ENCODE peak calls at places on chromosomes 1 and 21, in six cellular contexts. One of them, this sample, is unnamed. For H3K4me1, H3K9me3 and H3K27me3, the result is how much of the 10 kb centered on the place peaks cover.

GRCh38 chr1:153358691-153358975 is 979 bp downstream of the S100A9 start:
- DNase-seq in fibroblast of lung: no peak
- DNase-seq in CD8-positive, alpha-beta T cell: no peak
- DNase-seq in body of pancreas: no peak
- DNase-seq in HCT116: no peak
- DNase-seq in Peyer's patch: no peak
- DNase-seq in this sample: no peak

GRCh38 chr1:152220166-152221163 is 3.5 kb downstream of the HRNR start:
- DNase-seq in fibroblast of lung: no peak
- DNase-seq in CD8-positive, alpha-beta T cell: no peak
- DNase-seq in body of pancreas: no peak
- DNase-seq in HCT116: no peak
- DNase-seq in Peyer's patch: no peak
- DNase-seq in this sample: no peak

GRCh38 chr1:190168116-190168515 is 309.5 kb downstream of the BRINP3 start:
- DNase-seq in fibroblast of lung: peak
- DNase-seq in CD8-positive, alpha-beta T cell: no peak
- DNase-seq in body of pancreas: no peak
- DNase-seq in HCT116: peak
- DNase-seq in Peyer's patch: no peak
- DNase-seq in this sample: no peak

GRCh38 chr21:38766987-38767722 is 38.6 kb upstream of the ETS2 start:
- DNase-seq in fibroblast of lung: no peak
- DNase-seq in CD8-positive, alpha-beta T cell: peak
- DNase-seq in body of pancreas: peak
- DNase-seq in HCT116: no peak
- DNase-seq in Peyer's patch: peak
- DNase-seq in this sample: no peak

GRCh38 chr1:31400393-31400792 is 12.6 kb upstream of the SERINC2 start:
- DNase-seq in fibroblast of lung: peak
- DNase-seq in CD8-positive, alpha-beta T cell: no peak
- DNase-seq in body of pancreas: no peak
- DNase-seq in HCT116: no peak
- DNase-seq in Peyer's patch: no peak
- DNase-seq in this sample: no peak

GRCh38 chr1:119725626-119726025 is 13.9 kb downstream of the PHGDH start:
- DNase-seq in fibroblast of lung: no peak
- DNase-seq in CD8-positive, alpha-beta T cell: no peak
- DNase-seq in body of pancreas: no peak
- DNase-seq in HCT116: no peak
- DNase-seq in Peyer's patch: peak
- DNase-seq in this sample: no peak

GRCh38 chr1:22330092-22330762 is 121.4 kb upstream of the ZBTB40 start:
- DNase-seq in fibroblast of lung: no peak
- DNase-seq in CD8-positive, alpha-beta T cell: no peak
- DNase-seq in body of pancreas: no peak
- DNase-seq in HCT116: no peak
- DNase-seq in Peyer's patch: no peak
- DNase-seq in this sample: no peak

GRCh38 chr1:116254776-116255175 is 118.3 kb upstream of the ATP1A1 start:
- DNase-seq in fibroblast of lung: no peak
- DNase-seq in CD8-positive, alpha-beta T cell: no peak
- DNase-seq in body of pancreas: no peak
- DNase-seq in HCT116: no peak
- DNase-seq in Peyer's patch: peak
- DNase-seq in this sample: no peak

GRCh38 chr1:112247036-112247597 is 148.9 kb upstream of the CTTNBP2NL start:
- DNase-seq in fibroblast of lung: no peak
- DNase-seq in CD8-positive, alpha-beta T cell: no peak
- DNase-seq in body of pancreas: no peak
- DNase-seq in HCT116: no peak
- DNase-seq in Peyer's patch: no peak
- DNase-seq in this sample: no peak

GRCh38 chr1:159076753-159077656 is at the start of gene AIM2:
- DNase-seq in fibroblast of lung: no peak
- DNase-seq in CD8-positive, alpha-beta T cell: peak
- DNase-seq in body of pancreas: no peak
- DNase-seq in HCT116: no peak
- DNase-seq in Peyer's patch: no peak
- DNase-seq in this sample: no peak

GRCh38 chr1:63888984-63889383 is 115.2 kb downstream of the ROR1 start:
- DNase-seq in fibroblast of lung: peak
- DNase-seq in CD8-positive, alpha-beta T cell: no peak
- DNase-seq in body of pancreas: no peak
- DNase-seq in HCT116: no peak
- DNase-seq in Peyer's patch: no peak
- DNase-seq in this sample: no peak

GRCh38 chr1:26031196-26031902 is 9.8 kb downstream of the EXTL1 start:
- DNase-seq in fibroblast of lung: peak
- DNase-seq in CD8-positive, alpha-beta T cell: no peak
- DNase-seq in body of pancreas: no peak
- DNase-seq in HCT116: no peak
- DNase-seq in Peyer's patch: no peak
- DNase-seq in this sample: no peak

GRCh38 chr1:89262643-89263042 is 10.0 kb downstream of the GBP5 start:
- DNase-seq in fibroblast of lung: peak
- DNase-seq in CD8-positive, alpha-beta T cell: no peak
- DNase-seq in body of pancreas: no peak
- DNase-seq in HCT116: no peak
- DNase-seq in Peyer's patch: no peak
- DNase-seq in this sample: no peak

GRCh38 chr1:34366875-34367624 is 190.3 kb downstream of the C1orf94 start:
- DNase-seq in fibroblast of lung: no peak
- DNase-seq in CD8-positive, alpha-beta T cell: no peak
- DNase-seq in body of pancreas: no peak
- DNase-seq in HCT116: no peak
- DNase-seq in Peyer's patch: no peak
- DNase-seq in this sample: no peak

GRCh38 chr1:194076646-194077045 is 890.2 kb upstream of the B3GALT2 start:
- DNase-seq in fibroblast of lung: no peak
- DNase-seq in CD8-positive, alpha-beta T cell: no peak
- DNase-seq in body of pancreas: no peak
- DNase-seq in HCT116: no peak
- DNase-seq in Peyer's patch: no peak
- DNase-seq in this sample: no peak

GRCh38 chr1:30764939-30765582 is 7.5 kb upstream of the LAPTM5 start:
- DNase-seq in fibroblast of lung: no peak
- DNase-seq in CD8-positive, alpha-beta T cell: no peak
- DNase-seq in body of pancreas: no peak
- DNase-seq in HCT116: no peak
- DNase-seq in Peyer's patch: no peak
- DNase-seq in this sample: no peak

GRCh38 chr1:2914702-2915101 is 106.6 kb upstream of the ACTRT2 start:
- DNase-seq in fibroblast of lung: no peak
- DNase-seq in CD8-positive, alpha-beta T cell: no peak
- DNase-seq in body of pancreas: no peak
- DNase-seq in HCT116: no peak
- DNase-seq in Peyer's patch: no peak
- DNase-seq in this sample: no peak

GRCh38 chr21:25515484-25516405 is 91.5 kb downstream of the MRPL39 start:
- DNase-seq in fibroblast of lung: peak
- DNase-seq in CD8-positive, alpha-beta T cell: no peak
- DNase-seq in body of pancreas: no peak
- DNase-seq in HCT116: no peak
- DNase-seq in Peyer's patch: no peak
- DNase-seq in this sample: no peak

GRCh38 chr1:26372039-26372438 is 511 bp downstream of the ZNF683 start:
- DNase-seq in fibroblast of lung: no peak
- DNase-seq in CD8-positive, alpha-beta T cell: no peak
- DNase-seq in body of pancreas: no peak
- DNase-seq in HCT116: no peak
- DNase-seq in Peyer's patch: no peak
- DNase-seq in this sample: no peak

GRCh38 chr1:240362826-240363225 is 249.1 kb downstream of the GREM2 start:
- DNase-seq in fibroblast of lung: peak
- DNase-seq in CD8-positive, alpha-beta T cell: no peak
- DNase-seq in body of pancreas: no peak
- DNase-seq in HCT116: no peak
- DNase-seq in Peyer's patch: no peak
- DNase-seq in this sample: no peak

GRCh38 chr1:10064416-10065343 is 31.9 kb downstream of the UBE4B start:
- DNase-seq in fibroblast of lung: no peak
- DNase-seq in CD8-positive, alpha-beta T cell: no peak
- DNase-seq in body of pancreas: no peak
- DNase-seq in HCT116: no peak
- DNase-seq in Peyer's patch: no peak
- DNase-seq in this sample: no peak

GRCh38 chr1:92538048-92538412 is 51.3 kb upstream of the GFI1 start:
- DNase-seq in fibroblast of lung: no peak
- DNase-seq in CD8-positive, alpha-beta T cell: no peak
- DNase-seq in body of pancreas: no peak
- DNase-seq in HCT116: no peak
- DNase-seq in Peyer's patch: no peak
- DNase-seq in this sample: no peak

GRCh38 chr1:27116210-27116609 is 38.7 kb downstream of the SLC9A1 start:
- DNase-seq in fibroblast of lung: no peak
- DNase-seq in CD8-positive, alpha-beta T cell: no peak
- DNase-seq in body of pancreas: no peak
- DNase-seq in HCT116: no peak
- DNase-seq in Peyer's patch: no peak
- DNase-seq in this sample: no peak

GRCh38 chr1:231684333-231685244 is 58.0 kb downstream of the DISC1 start:
- DNase-seq in fibroblast of lung: no peak
- DNase-seq in CD8-positive, alpha-beta T cell: no peak
- DNase-seq in body of pancreas: no peak
- DNase-seq in HCT116: no peak
- DNase-seq in Peyer's patch: no peak
- DNase-seq in this sample: no peak

GRCh38 chr1:229112832-229113548 is 157.9 kb upstream of the RAB4A start:
- DNase-seq in fibroblast of lung: no peak
- DNase-seq in CD8-positive, alpha-beta T cell: no peak
- DNase-seq in body of pancreas: no peak
- DNase-seq in HCT116: no peak
- DNase-seq in Peyer's patch: no peak
- DNase-seq in this sample: no peak
- H3K4me1 ChIP-seq in fibroblast of lung: under half
- H3K4me1 ChIP-seq in CD8-positive, alpha-beta T cell: under half
- H3K4me1 ChIP-seq in body of pancreas: half or more
- H3K4me1 ChIP-seq in HCT116: under half
- H3K4me1 ChIP-seq in Peyer's patch: under half
- H3K4me1 ChIP-seq in this sample: under half

GRCh38 chr1:5369223-5369622 is 623.0 kb downstream of the NPHP4 start:
- DNase-seq in fibroblast of lung: no peak
- DNase-seq in CD8-positive, alpha-beta T cell: no peak
- DNase-seq in body of pancreas: no peak
- DNase-seq in HCT116: no peak
- DNase-seq in Peyer's patch: no peak
- DNase-seq in this sample: no peak

GRCh38 chr1:5368211-5368610 is 624.0 kb downstream of the NPHP4 start:
- DNase-seq in fibroblast of lung: no peak
- DNase-seq in CD8-positive, alpha-beta T cell: no peak
- DNase-seq in body of pancreas: no peak
- DNase-seq in HCT116: no peak
- DNase-seq in Peyer's patch: no peak
- DNase-seq in this sample: no peak

GRCh38 chr1:5373281-5373680 is 618.9 kb downstream of the NPHP4 start:
- DNase-seq in fibroblast of lung: no peak
- DNase-seq in CD8-positive, alpha-beta T cell: no peak
- DNase-seq in body of pancreas: no peak
- DNase-seq in HCT116: no peak
- DNase-seq in Peyer's patch: no peak
- DNase-seq in this sample: no peak

GRCh38 chr1:5371270-5371669 is 621.0 kb downstream of the NPHP4 start:
- DNase-seq in fibroblast of lung: no peak
- DNase-seq in CD8-positive, alpha-beta T cell: no peak
- DNase-seq in body of pancreas: no peak
- DNase-seq in HCT116: no peak
- DNase-seq in Peyer's patch: no peak
- DNase-seq in this sample: no peak

GRCh38 chr1:5370321-5370720 is 621.9 kb downstream of the NPHP4 start:
- DNase-seq in fibroblast of lung: no peak
- DNase-seq in CD8-positive, alpha-beta T cell: no peak
- DNase-seq in body of pancreas: no peak
- DNase-seq in HCT116: no peak
- DNase-seq in Peyer's patch: no peak
- DNase-seq in this sample: no peak
- H3K9me3 ChIP-seq in fibroblast of lung: under half
- H3K9me3 ChIP-seq in CD8-positive, alpha-beta T cell: under half
- H3K9me3 ChIP-seq in body of pancreas: under half
- H3K9me3 ChIP-seq in HCT116: under half
- H3K9me3 ChIP-seq in Peyer's patch: under half
- H3K9me3 ChIP-seq in this sample: under half

GRCh38 chr1:57911427-57911826 is 487.6 kb upstream of the DAB1 start:
- DNase-seq in fibroblast of lung: no peak
- DNase-seq in CD8-positive, alpha-beta T cell: no peak
- DNase-seq in body of pancreas: no peak
- DNase-seq in HCT116: no peak
- DNase-seq in Peyer's patch: no peak
- DNase-seq in this sample: no peak

GRCh38 chr1:57910331-57910730 is 486.5 kb upstream of the DAB1 start:
- DNase-seq in fibroblast of lung: no peak
- DNase-seq in CD8-positive, alpha-beta T cell: no peak
- DNase-seq in body of pancreas: no peak
- DNase-seq in HCT116: no peak
- DNase-seq in Peyer's patch: no peak
- DNase-seq in this sample: no peak

GRCh38 chr1:57910782-57911181 is 486.9 kb upstream of the DAB1 start:
- DNase-seq in fibroblast of lung: no peak
- DNase-seq in CD8-positive, alpha-beta T cell: no peak
- DNase-seq in body of pancreas: no peak
- DNase-seq in HCT116: no peak
- DNase-seq in Peyer's patch: no peak
- DNase-seq in this sample: no peak

DNA sequence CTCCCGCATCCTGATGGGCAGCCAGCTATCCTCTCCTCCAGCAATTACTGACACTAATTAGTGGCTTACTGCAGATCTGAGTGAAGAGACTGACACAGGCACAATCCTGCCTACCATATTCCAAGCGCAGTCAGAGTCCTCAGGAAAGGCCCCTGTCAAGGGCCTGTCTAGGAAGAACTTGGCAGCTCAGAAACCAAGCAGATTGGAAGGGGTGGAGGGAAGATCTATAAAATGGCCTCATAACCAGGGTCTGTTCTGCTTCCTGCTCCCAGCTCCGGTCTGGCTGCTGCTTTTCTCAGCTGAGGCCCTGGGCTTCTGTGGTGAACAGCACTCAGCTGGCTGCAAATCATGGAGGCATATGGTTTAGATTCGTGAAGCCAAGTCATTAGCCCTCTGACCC is 484.6 kb upstream of the DAB1 start:
- DNase-seq in fibroblast of lung: no peak
- DNase-seq in CD8-positive, alpha-beta T cell: no peak
- DNase-seq in body of pancreas: no peak
- DNase-seq in HCT116: no peak
- DNase-seq in Peyer's patch: no peak
- DNase-seq in this sample: no peak
- H3K27me3 ChIP-seq in fibroblast of lung: under half
- H3K27me3 ChIP-seq in CD8-positive, alpha-beta T cell: under half
- H3K27me3 ChIP-seq in body of pancreas: under half
- H3K27me3 ChIP-seq in HCT116: under half
- H3K27me3 ChIP-seq in Peyer's patch: under half
- H3K27me3 ChIP-seq in this sample: under half

DNA sequence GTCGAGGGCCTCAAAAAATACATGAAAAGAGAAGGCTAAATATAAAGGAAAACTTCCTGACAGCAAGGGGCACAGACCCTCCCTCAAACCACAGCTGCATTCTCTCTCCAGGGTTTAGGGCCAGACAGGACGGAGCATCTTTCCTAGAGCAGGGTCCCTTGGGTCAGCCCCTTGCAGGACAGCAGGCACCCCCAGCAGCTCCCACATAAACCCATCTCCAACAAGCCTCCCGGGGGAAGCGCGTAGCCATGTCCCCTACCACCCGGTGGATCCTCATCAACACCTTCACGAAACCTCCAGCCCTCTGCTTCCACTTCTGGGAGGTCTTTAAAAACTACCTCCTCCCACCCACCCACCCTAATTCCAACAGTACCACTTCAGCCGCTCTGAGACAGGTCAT is 59.5 kb downstream of the CD46 start:
- DNase-seq in fibroblast of lung: no peak
- DNase-seq in CD8-positive, alpha-beta T cell: no peak
- DNase-seq in body of pancreas: no peak
- DNase-seq in HCT116: no peak
- DNase-seq in Peyer's patch: no peak
- DNase-seq in this sample: no peak
- H3K4me1 ChIP-seq in fibroblast of lung: under half
- H3K4me1 ChIP-seq in CD8-positive, alpha-beta T cell: under half
- H3K4me1 ChIP-seq in body of pancreas: half or more
- H3K4me1 ChIP-seq in HCT116: under half
- H3K4me1 ChIP-seq in Peyer's patch: under half
- H3K4me1 ChIP-seq in this sample: under half

This sample was measured in BE2C.